ENCODE peak calls at places on chromosomes 7 and 10, in four cellular contexts. One of them, this sample, is unnamed.

GRCh38 chr7:3244241-3244814 is 56.7 kb upstream of the SDK1 start:
- DNase-seq in stomach: no peak
- DNase-seq in right lobe of liver: no peak
- DNase-seq in psoas muscle: no peak
- DNase-seq in this sample: no peak

GRCh38 chr7:27088002-27088931 is 7.5 kb downstream of the HOXA1 start:
- DNase-seq in stomach: no peak
- DNase-seq in right lobe of liver: no peak
- DNase-seq in psoas muscle: no peak
- DNase-seq in this sample: no peak

GRCh38 chr7:51062222-51062987 is 254.2 kb downstream of the COBL start:
- DNase-seq in stomach: no peak
- DNase-seq in right lobe of liver: no peak
- DNase-seq in psoas muscle: no peak
- DNase-seq in this sample: peak; percentile 74

GRCh38 chr10:80411267-80411668 is 2.9 kb downstream of the PRXL2A start:
- DNase-seq in stomach: peak; percentile 43
- DNase-seq in right lobe of liver: peak; percentile 84
- DNase-seq in psoas muscle: no peak
- DNase-seq in this sample: no peak

GRCh38 chr7:99238558-99239341 is 30.8 kb upstream of the KPNA7 start:
- DNase-seq in stomach: no peak
- DNase-seq in right lobe of liver: no peak
- DNase-seq in psoas muscle: no peak
- DNase-seq in this sample: no peak

GRCh38 chr10:69065406-69066361 is 22.2 kb upstream of the SRGN start:
- DNase-seq in stomach: no peak
- DNase-seq in right lobe of liver: no peak
- DNase-seq in psoas muscle: no peak
- DNase-seq in this sample: no peak

GRCh38 chr7:44985033-44985695 is 6.3 kb upstream of the MYO1G start:
- DNase-seq in stomach: no peak
- DNase-seq in right lobe of liver: no peak
- DNase-seq in psoas muscle: no peak
- DNase-seq in this sample: no peak

GRCh38 chr10:86073199-86073977 is 293.2 kb downstream of the GRID1 start:
- DNase-seq in stomach: peak; percentile 10
- DNase-seq in right lobe of liver: no peak
- DNase-seq in psoas muscle: no peak
- DNase-seq in this sample: no peak

GRCh38 chr7:70347463-70347855 is 749.2 kb downstream of the AUTS2 start:
- DNase-seq in stomach: no peak
- DNase-seq in right lobe of liver: no peak
- DNase-seq in psoas muscle: no peak
- DNase-seq in this sample: no peak

GRCh38 chr7:76327610-76328009 is 25.1 kb downstream of the HSPB1 start:
- DNase-seq in stomach: no peak
- DNase-seq in right lobe of liver: no peak
- DNase-seq in psoas muscle: no peak
- DNase-seq in this sample: no peak

GRCh38 chr7:131745645-131746248 is 189.3 kb upstream of the PODXL start:
- DNase-seq in stomach: no peak
- DNase-seq in right lobe of liver: no peak
- DNase-seq in psoas muscle: no peak
- DNase-seq in this sample: peak; percentile 41

GRCh38 chr7:23377134-23377533 is 78.0 kb downstream of the MALSU1 start:
- DNase-seq in stomach: no peak
- DNase-seq in right lobe of liver: no peak
- DNase-seq in psoas muscle: no peak
- DNase-seq in this sample: no peak

GRCh38 chr7:47786557-47787248 is 161.6 kb downstream of the PKD1L1 start:
- DNase-seq in stomach: no peak
- DNase-seq in right lobe of liver: peak; percentile 36
- DNase-seq in psoas muscle: peak; percentile 62
- DNase-seq in this sample: peak; percentile 76

GRCh38 chr10:76350583-76350982 is 919.2 kb downstream of the LRMDA start:
- DNase-seq in stomach: no peak
- DNase-seq in right lobe of liver: no peak
- DNase-seq in psoas muscle: no peak
- DNase-seq in this sample: no peak

GRCh38 chr10:19498348-19499290 is 317.6 kb upstream of the PLXDC2 start:
- DNase-seq in stomach: no peak
- DNase-seq in right lobe of liver: no peak
- DNase-seq in psoas muscle: peak; percentile 46
- DNase-seq in this sample: no peak

GRCh38 chr10:106053031-106053430 is 1111.5 kb downstream of the SORCS1 start:
- DNase-seq in stomach: no peak
- DNase-seq in right lobe of liver: no peak
- DNase-seq in psoas muscle: no peak
- DNase-seq in this sample: no peak

GRCh38 chr7:55593515-55594318 is 21.4 kb upstream of the VOPP1 start:
- DNase-seq in stomach: peak; percentile 76
- DNase-seq in right lobe of liver: peak; percentile 67
- DNase-seq in psoas muscle: peak; percentile 79
- DNase-seq in this sample: peak; percentile 93

GRCh38 chr10:24310104-24310503 is 101.2 kb downstream of the KIAA1217 start:
- DNase-seq in stomach: no peak
- DNase-seq in right lobe of liver: no peak
- DNase-seq in psoas muscle: no peak
- DNase-seq in this sample: no peak

GRCh38 chr10:19918800-19919199 is 102.6 kb downstream of the PLXDC2 start:
- DNase-seq in stomach: no peak
- DNase-seq in right lobe of liver: no peak
- DNase-seq in psoas muscle: no peak
- DNase-seq in this sample: no peak

GRCh38 chr7:11706666-11707605 is 125.1 kb downstream of the THSD7A start:
- DNase-seq in stomach: peak; percentile 28
- DNase-seq in right lobe of liver: no peak
- DNase-seq in psoas muscle: no peak
- DNase-seq in this sample: no peak

GRCh38 chr7:33837356-33837851 is 67.9 kb upstream of the BMPER start:
- DNase-seq in stomach: no peak
- DNase-seq in right lobe of liver: no peak
- DNase-seq in psoas muscle: no peak
- DNase-seq in this sample: no peak

GRCh38 chr10:82628373-82628772 is 753.4 kb downstream of the NRG3 start:
- DNase-seq in stomach: no peak
- DNase-seq in right lobe of liver: no peak
- DNase-seq in psoas muscle: no peak
- DNase-seq in this sample: no peak

GRCh38 chr10:79065091-79065551 is 3.6 kb upstream of the ZMIZ1 start:
- DNase-seq in stomach: no peak
- DNase-seq in right lobe of liver: no peak
- DNase-seq in psoas muscle: peak; percentile 38
- DNase-seq in this sample: peak; percentile 49

GRCh38 chr10:21364196-21365114 is 161.0 kb downstream of the SKIDA1 start:
- DNase-seq in stomach: no peak
- DNase-seq in right lobe of liver: no peak
- DNase-seq in psoas muscle: no peak
- DNase-seq in this sample: peak; percentile 36

GRCh38 chr7:67900456-67900855 is 903.8 kb downstream of the TYW1 start:
- DNase-seq in stomach: no peak
- DNase-seq in right lobe of liver: no peak
- DNase-seq in psoas muscle: no peak
- DNase-seq in this sample: no peak

GRCh38 chr7:143960813-143961610 is 6.4 kb downstream of the OR2F1 start:
- DNase-seq in stomach: no peak
- DNase-seq in right lobe of liver: no peak
- DNase-seq in psoas muscle: no peak
- DNase-seq in this sample: no peak

GRCh38 chr10:7913122-7913872 is 95.0 kb downstream of the TAF3 start:
- DNase-seq in stomach: no peak
- DNase-seq in right lobe of liver: no peak
- DNase-seq in psoas muscle: no peak
- DNase-seq in this sample: no peak

GRCh38 chr10:4511559-4511958 is 314.4 kb upstream of the AKR1E2 start:
- DNase-seq in stomach: no peak
- DNase-seq in right lobe of liver: no peak
- DNase-seq in psoas muscle: no peak
- DNase-seq in this sample: no peak

GRCh38 chr10:74011762-74012161 is 13.8 kb downstream of the VCL start:
- DNase-seq in stomach: no peak
- DNase-seq in right lobe of liver: no peak
- DNase-seq in psoas muscle: no peak
- DNase-seq in this sample: no peak

GRCh38 chr10:49615721-49616120 is 1.9 kb downstream of the CHAT start:
- DNase-seq in stomach: no peak
- DNase-seq in right lobe of liver: no peak
- DNase-seq in psoas muscle: peak; percentile 19
- DNase-seq in this sample: no peak

GRCh38 chr7:105874055-105874454 is 2.3 kb downstream of the ATXN7L1 start:
- DNase-seq in stomach: no peak
- DNase-seq in right lobe of liver: no peak
- DNase-seq in psoas muscle: no peak
- DNase-seq in this sample: no peak

GRCh38 chr10:104648421-104648820 is 7.3 kb downstream of the SORCS3 start:
- DNase-seq in stomach: no peak
- DNase-seq in right lobe of liver: no peak
- DNase-seq in psoas muscle: no peak
- DNase-seq in this sample: no peak

GRCh38 chr7:22187691-22188348 is 169.1 kb downstream of the RAPGEF5 start:
- DNase-seq in stomach: no peak
- DNase-seq in right lobe of liver: no peak
- DNase-seq in psoas muscle: no peak
- DNase-seq in this sample: no peak
- H3K4me3 ChIP-seq in stomach: no peak overlapping the region
- H3K4me3 ChIP-seq in right lobe of liver: no peak overlapping the region
- H3K4me3 ChIP-seq in psoas muscle: no peak overlapping the region
- H3K4me3 ChIP-seq in this sample: no peak overlapping the region

GRCh38 chr7:29882481-29882880 is 76.2 kb downstream of the WIPF3 start:
- DNase-seq in stomach: no peak
- DNase-seq in right lobe of liver: no peak
- DNase-seq in psoas muscle: no peak
- DNase-seq in this sample: no peak

GRCh38 chr7:29886827-29887226 is 80.5 kb downstream of the WIPF3 start:
- DNase-seq in stomach: no peak
- DNase-seq in right lobe of liver: no peak
- DNase-seq in psoas muscle: no peak
- DNase-seq in this sample: no peak

GRCh38 chr7:29885626-29886025 is 79.3 kb downstream of the WIPF3 start:
- DNase-seq in stomach: no peak
- DNase-seq in right lobe of liver: no peak
- DNase-seq in psoas muscle: no peak
- DNase-seq in this sample: no peak

GRCh38 chr7:29883462-29884398 is 77.4 kb downstream of the WIPF3 start:
- DNase-seq in stomach: peak; percentile 60
- DNase-seq in right lobe of liver: no peak
- DNase-seq in psoas muscle: no peak
- DNase-seq in this sample: no peak

DNA sequence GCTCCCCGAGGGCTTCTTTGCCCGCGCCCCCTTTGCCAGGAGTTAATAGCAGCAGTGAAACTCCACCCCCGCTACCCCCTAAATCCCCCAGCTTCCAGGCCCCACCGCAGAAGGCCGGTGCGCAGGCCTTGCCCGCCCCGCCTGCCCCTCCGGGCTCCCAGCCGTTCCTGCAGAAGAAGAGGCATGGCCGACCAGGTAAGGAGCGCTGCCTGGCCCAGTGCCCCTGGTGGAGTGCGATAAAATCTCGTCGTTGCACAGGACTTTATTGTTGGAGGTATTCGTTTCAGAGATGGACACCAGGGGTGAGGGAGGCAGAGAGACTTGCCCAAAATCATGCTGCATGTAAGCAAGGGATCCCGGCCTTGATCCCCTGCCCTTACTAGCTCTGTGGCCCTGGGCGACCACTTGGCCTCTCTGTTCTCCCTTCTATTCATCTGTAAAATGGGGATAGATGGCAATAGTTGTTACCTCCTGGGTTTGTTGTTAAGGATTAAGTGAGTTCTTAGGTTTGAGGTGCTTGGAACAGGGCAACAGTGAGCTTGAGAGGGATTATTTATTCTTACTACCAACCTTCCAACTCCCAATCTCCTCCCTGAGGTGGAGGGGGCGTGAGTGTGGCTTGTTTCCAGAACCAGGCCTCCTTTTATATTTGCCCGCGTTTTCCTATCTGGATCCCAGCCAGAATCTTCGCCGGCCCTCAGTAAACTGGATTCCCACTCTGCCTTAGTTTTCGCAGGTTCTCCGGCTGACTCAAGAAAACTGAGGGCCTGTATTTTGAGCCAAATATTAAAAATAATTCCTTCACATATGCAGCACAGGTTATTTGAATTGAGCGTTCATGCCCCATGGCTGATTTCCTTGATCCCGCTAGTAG is 78.3 kb downstream of the WIPF3 start:
- DNase-seq in stomach: peak; percentile 75
- DNase-seq in right lobe of liver: no peak
- DNase-seq in psoas muscle: no peak
- DNase-seq in this sample: no peak
- H3K4me3 ChIP-seq in stomach: peak overlapping the region; percentile 49
- H3K4me3 ChIP-seq in right lobe of liver: no peak overlapping the region
- H3K4me3 ChIP-seq in psoas muscle: no peak overlapping the region
- H3K4me3 ChIP-seq in this sample: no peak overlapping the region

GRCh38 chr10:93180402-93181040 is 106.8 kb downstream of the CYP26A1 start:
- DNase-seq in stomach: no peak
- DNase-seq in right lobe of liver: no peak
- DNase-seq in psoas muscle: peak; percentile 75
- DNase-seq in this sample: no peak

GRCh38 chr10:93171837-93172236 is 98.1 kb downstream of the CYP26A1 start:
- DNase-seq in stomach: no peak
- DNase-seq in right lobe of liver: no peak
- DNase-seq in psoas muscle: no peak
- DNase-seq in this sample: no peak

GRCh38 chr10:93173867-93174845 is 100.5 kb downstream of the CYP26A1 start:
- DNase-seq in stomach: no peak
- DNase-seq in right lobe of liver: no peak
- DNase-seq in psoas muscle: no peak
- DNase-seq in this sample: no peak

GRCh38 chr10:93181249-93181928 is 107.7 kb downstream of the CYP26A1 start:
- DNase-seq in stomach: no peak
- DNase-seq in right lobe of liver: no peak
- DNase-seq in psoas muscle: no peak
- DNase-seq in this sample: no peak

DNA sequence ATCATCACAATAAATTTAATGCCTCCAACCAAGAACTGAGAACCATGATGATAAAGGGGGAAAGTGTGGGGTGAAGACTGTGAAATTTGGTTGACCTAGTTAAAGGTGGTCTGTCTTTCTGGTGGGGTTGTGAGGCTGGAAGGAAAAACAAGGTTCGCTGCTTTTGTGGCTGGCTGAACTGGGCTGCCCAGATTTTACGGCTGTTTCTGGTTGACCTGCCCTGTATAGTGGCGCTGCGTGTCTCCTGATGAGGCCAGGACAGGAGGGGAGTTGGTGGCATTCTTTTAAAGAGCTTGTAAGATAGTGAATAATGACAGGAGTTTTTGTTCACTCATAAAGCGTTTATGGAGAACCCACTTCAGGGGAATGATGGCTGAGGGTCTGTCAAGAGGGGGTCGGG is 101.8 kb downstream of the CYP26A1 start:
- DNase-seq in stomach: no peak
- DNase-seq in right lobe of liver: no peak
- DNase-seq in psoas muscle: no peak
- DNase-seq in this sample: no peak
- H3K4me3 ChIP-seq in stomach: no peak overlapping the region
- H3K4me3 ChIP-seq in right lobe of liver: no peak overlapping the region
- H3K4me3 ChIP-seq in psoas muscle: no peak overlapping the region
- H3K4me3 ChIP-seq in this sample: no peak overlapping the region

GRCh38 chr7:150745086-150745485 is 7.9 kb downstream of the GIMAP5 start:
- DNase-seq in stomach: no peak
- DNase-seq in right lobe of liver: no peak
- DNase-seq in psoas muscle: no peak
- DNase-seq in this sample: no peak
- H3K4me3 ChIP-seq in stomach: no peak overlapping the region
- H3K4me3 ChIP-seq in right lobe of liver: no peak overlapping the region
- H3K4me3 ChIP-seq in psoas muscle: no peak overlapping the region
- H3K4me3 ChIP-seq in this sample: no peak overlapping the region